ENCODE peak calls at places on chromosome 21, in eight cellular contexts. V is NCI-H345, G is astrocyte of the spinal cord, T is T-helper 1 cell, R is KG1, J is heart left ventricle, M is left ventricle myocardium inferior, F is EL. W is an unnamed sample.

GRCh38 chr21:18529253-18529652 is 125.7 kb upstream of the TMPRSS15 start:
- DNase-seq in V (peak), G (peak), T (no peak), R (no peak), J (no peak), M (no peak), F (no peak), W (no peak)

GRCh38 chr21:41737656-41738324 is 29.1 kb downstream of the RIPK4 start:
- DNase-seq in V (no peak), G (no peak), T (no peak), R (no peak), J (no peak), M (no peak), F (no peak), W (no peak)

GRCh38 chr21:32934829-32935228 is 90.9 kb upstream of the OLIG2 start:
- DNase-seq in V (no peak), G (no peak), T (no peak), R (no peak), J (no peak), M (no peak), F (no peak), W (no peak)

GRCh38 chr21:36841866-36842265 is 124.6 kb downstream of the HLCS start:
- DNase-seq in V (no peak), G (no peak), T (no peak), R (no peak), J (no peak), M (no peak), F (peak), W (no peak)

GRCh38 chr21:44758141-44758561 is 43.5 kb downstream of the UBE2G2 start:
- DNase-seq in V (no peak), G (no peak), T (no peak), R (no peak), J (no peak), M (no peak), F (no peak), W (no peak)

GRCh38 chr21:14762309-14762708 is 216.2 kb upstream of the SAMSN1 start:
- DNase-seq in V (no peak), G (no peak), T (no peak), R (no peak), J (no peak), M (no peak), F (no peak), W (no peak)

GRCh38 chr21:42455196-42455595 is 40.8 kb downstream of the RSPH1 start:
- DNase-seq in V (no peak), G (no peak), T (no peak), R (no peak), J (no peak), M (no peak), F (no peak), W (no peak)

GRCh38 chr21:26800001-26800400 is 45.2 kb downstream of the ADAMTS1 start:
- DNase-seq in V (no peak), G (no peak), T (no peak), R (no peak), J (no peak), M (no peak), F (no peak), W (no peak)

GRCh38 chr21:38221594-38221993 is 35.2 kb upstream of the KCNJ15 start:
- DNase-seq in V (no peak), G (no peak), T (no peak), R (no peak), J (no peak), M (no peak), F (no peak), W (no peak)

GRCh38 chr21:14569868-14570267 is 23.8 kb upstream of the SAMSN1 start:
- DNase-seq in V (no peak), G (no peak), T (no peak), R (no peak), J (no peak), M (no peak), F (no peak), W (no peak)

GRCh38 chr21:35366348-35367085 is 317.4 kb upstream of the RUNX1 start:
- DNase-seq in V (no peak), G (peak), T (no peak), R (no peak), J (no peak), M (no peak), F (no peak), W (no peak)

GRCh38 chr21:26739189-26739588 is 106.0 kb downstream of the ADAMTS1 start:
- DNase-seq in V (no peak), G (peak), T (no peak), R (no peak), J (no peak), M (no peak), F (peak), W (no peak)

W was measured in DND-41.